ENCODE peak calls at places on chromosomes 12 and 14, in ten cellular contexts. One of them, this sample, is unnamed.

GRCh38 chr14:92960706-92961566 is 38.0 kb downstream of the CHGA start:
- DNase-seq in dermis microvascular lymphatic vessel endothelial cell: peak
- DNase-seq in activated T-cell treated with anti-CD3 and anti-CD28 coated beads, Interleukin-2, amount 50 U/mL, for 4 hours: no peak
- DNase-seq in neuronal stem cell: no peak
- DNase-seq in GM23248: peak
- DNase-seq in mammary epithelial cell: peak
- DNase-seq in GM10248: no peak
- DNase-seq in left cardiac atrium: no peak
- DNase-seq in fibroblast of the aortic adventitia: peak
- DNase-seq in GOT3: no peak
- DNase-seq in this sample: peak

GRCh38 chr12:124240493-124240892 is 54.4 kb upstream of the RFLNA start:
- DNase-seq in dermis microvascular lymphatic vessel endothelial cell: peak
- DNase-seq in mammary epithelial cell: peak
- DNase-seq in activated T-cell treated with anti-CD3 and anti-CD28 coated beads, Interleukin-2, amount 50 U/mL, for 4 hours: no peak
- DNase-seq in GM10248: no peak
- DNase-seq in GOT3: no peak
- DNase-seq in left cardiac atrium: no peak
- DNase-seq in fibroblast of the aortic adventitia: no peak
- DNase-seq in GM23248: peak
- DNase-seq in neuronal stem cell: no peak
- DNase-seq in this sample: peak

GRCh38 chr12:6295187-6295811 is 15.2 kb upstream of the PLEKHG6 start:
- DNase-seq in left cardiac atrium: no peak
- DNase-seq in GM10248: no peak
- DNase-seq in mammary epithelial cell: peak
- DNase-seq in GOT3: peak
- DNase-seq in GM23248: peak
- DNase-seq in activated T-cell treated with anti-CD3 and anti-CD28 coated beads, Interleukin-2, amount 50 U/mL, for 4 hours: no peak
- DNase-seq in neuronal stem cell: no peak
- DNase-seq in fibroblast of the aortic adventitia: peak
- DNase-seq in dermis microvascular lymphatic vessel endothelial cell: peak
- DNase-seq in this sample: peak

GRCh38 chr12:62844915-62845314 is 90.0 kb downstream of the PPM1H start:
- DNase-seq in mammary epithelial cell: no peak
- DNase-seq in GM23248: no peak
- DNase-seq in GOT3: no peak
- DNase-seq in activated T-cell treated with anti-CD3 and anti-CD28 coated beads, Interleukin-2, amount 50 U/mL, for 4 hours: no peak
- DNase-seq in left cardiac atrium: no peak
- DNase-seq in fibroblast of the aortic adventitia: no peak
- DNase-seq in GM10248: no peak
- DNase-seq in neuronal stem cell: no peak
- DNase-seq in dermis microvascular lymphatic vessel endothelial cell: no peak
- DNase-seq in this sample: no peak

GRCh38 chr12:47813491-47814196 is 6.1 kb downstream of the HDAC7 start:
- DNase-seq in GM10248: peak
- DNase-seq in dermis microvascular lymphatic vessel endothelial cell: peak
- DNase-seq in fibroblast of the aortic adventitia: no peak
- DNase-seq in activated T-cell treated with anti-CD3 and anti-CD28 coated beads, Interleukin-2, amount 50 U/mL, for 4 hours: no peak
- DNase-seq in left cardiac atrium: no peak
- DNase-seq in neuronal stem cell: peak
- DNase-seq in GM23248: no peak
- DNase-seq in GOT3: no peak
- DNase-seq in mammary epithelial cell: no peak
- DNase-seq in this sample: no peak

GRCh38 chr14:105473033-105473676 is 1.5 kb upstream of the CRIP2 start:
- DNase-seq in GOT3: no peak
- DNase-seq in GM23248: no peak
- DNase-seq in mammary epithelial cell: no peak
- DNase-seq in fibroblast of the aortic adventitia: no peak
- DNase-seq in dermis microvascular lymphatic vessel endothelial cell: no peak
- DNase-seq in GM10248: no peak
- DNase-seq in left cardiac atrium: peak
- DNase-seq in neuronal stem cell: no peak
- DNase-seq in activated T-cell treated with anti-CD3 and anti-CD28 coated beads, Interleukin-2, amount 50 U/mL, for 4 hours: no peak
- DNase-seq in this sample: peak

GRCh38 chr14:51928568-51928967 is 60.8 kb upstream of the RTRAF start:
- DNase-seq in neuronal stem cell: no peak
- DNase-seq in left cardiac atrium: no peak
- DNase-seq in fibroblast of the aortic adventitia: no peak
- DNase-seq in mammary epithelial cell: no peak
- DNase-seq in GM23248: no peak
- DNase-seq in activated T-cell treated with anti-CD3 and anti-CD28 coated beads, Interleukin-2, amount 50 U/mL, for 4 hours: no peak
- DNase-seq in GM10248: no peak
- DNase-seq in GOT3: no peak
- DNase-seq in dermis microvascular lymphatic vessel endothelial cell: no peak
- DNase-seq in this sample: no peak

GRCh38 chr14:31320216-31320615 is 100.1 kb downstream of the HEATR5A start:
- DNase-seq in dermis microvascular lymphatic vessel endothelial cell: no peak
- DNase-seq in neuronal stem cell: no peak
- DNase-seq in GOT3: no peak
- DNase-seq in fibroblast of the aortic adventitia: no peak
- DNase-seq in GM23248: no peak
- DNase-seq in mammary epithelial cell: no peak
- DNase-seq in left cardiac atrium: peak
- DNase-seq in activated T-cell treated with anti-CD3 and anti-CD28 coated beads, Interleukin-2, amount 50 U/mL, for 4 hours: no peak
- DNase-seq in GM10248: no peak
- DNase-seq in this sample: no peak

GRCh38 chr12:107405436-107405835 is 280.2 kb upstream of the PWP1 start:
- DNase-seq in GM23248: no peak
- DNase-seq in fibroblast of the aortic adventitia: no peak
- DNase-seq in left cardiac atrium: peak
- DNase-seq in activated T-cell treated with anti-CD3 and anti-CD28 coated beads, Interleukin-2, amount 50 U/mL, for 4 hours: no peak
- DNase-seq in GOT3: no peak
- DNase-seq in dermis microvascular lymphatic vessel endothelial cell: no peak
- DNase-seq in GM10248: no peak
- DNase-seq in neuronal stem cell: no peak
- DNase-seq in mammary epithelial cell: no peak
- DNase-seq in this sample: no peak

GRCh38 chr14:24096545-24097181 is 2.6 kb downstream of the PCK2 start:
- DNase-seq in GM10248: no peak
- DNase-seq in neuronal stem cell: no peak
- DNase-seq in GOT3: no peak
- DNase-seq in mammary epithelial cell: no peak
- DNase-seq in fibroblast of the aortic adventitia: no peak
- DNase-seq in left cardiac atrium: no peak
- DNase-seq in dermis microvascular lymphatic vessel endothelial cell: no peak
- DNase-seq in activated T-cell treated with anti-CD3 and anti-CD28 coated beads, Interleukin-2, amount 50 U/mL, for 4 hours: no peak
- DNase-seq in GM23248: no peak
- DNase-seq in this sample: no peak

GRCh38 chr12:56220611-56221232 is 1.0 kb downstream of the RNF41 start:
- DNase-seq in GOT3: no peak
- DNase-seq in fibroblast of the aortic adventitia: peak
- DNase-seq in GM10248: no peak
- DNase-seq in activated T-cell treated with anti-CD3 and anti-CD28 coated beads, Interleukin-2, amount 50 U/mL, for 4 hours: no peak
- DNase-seq in mammary epithelial cell: peak
- DNase-seq in GM23248: peak
- DNase-seq in dermis microvascular lymphatic vessel endothelial cell: peak
- DNase-seq in left cardiac atrium: no peak
- DNase-seq in neuronal stem cell: peak
- DNase-seq in this sample: peak

GRCh38 chr12:131783915-131784541 is 44.2 kb upstream of the MMP17 start:
- DNase-seq in neuronal stem cell: no peak
- DNase-seq in mammary epithelial cell: peak
- DNase-seq in GM23248: peak
- DNase-seq in GM10248: peak
- DNase-seq in left cardiac atrium: no peak
- DNase-seq in fibroblast of the aortic adventitia: peak
- DNase-seq in GOT3: no peak
- DNase-seq in activated T-cell treated with anti-CD3 and anti-CD28 coated beads, Interleukin-2, amount 50 U/mL, for 4 hours: no peak
- DNase-seq in dermis microvascular lymphatic vessel endothelial cell: peak
- DNase-seq in this sample: peak